ENCODE peak calls at places on chromosomes 1 and 21, in four cellular contexts. T is HepG2, C is GM12878, Y is K562. U is an unnamed sample.

GRCh38 chr1:26281971-26282693 is 2.2 kb downstream of the SH3BGRL3 start:
- DNase-seq in C (no peak), Y (peak), T (no peak), U (peak)

GRCh38 chr1:56797079-56797685 is 22.0 kb downstream of the FYB2 start:
- DNase-seq in Y (no peak), T (no peak), C (no peak), U (no peak)

GRCh38 chr1:117634631-117635030 is 28.8 kb downstream of the TENT5C start:
- DNase-seq in Y (no peak), C (no peak), T (no peak), U (no peak)

GRCh38 chr1:91054780-91055481 is 33.1 kb upstream of the ZNF644 start:
- DNase-seq in Y (no peak), C (no peak), T (no peak), U (no peak)

GRCh38 chr21:26227146-26227545 is 56.6 kb upstream of the APP start:
- DNase-seq in T (no peak), Y (no peak), C (no peak), U (no peak)

GRCh38 chr1:92980732-92981647 is 19.7 kb upstream of the DIPK1A start:
- DNase-seq in T (no peak), Y (no peak), C (no peak), U (no peak)

GRCh38 chr1:94863297-94863911 is 43.2 kb downstream of the SLC44A3 start:
- DNase-seq in C (no peak), T (no peak), Y (no peak), U (no peak)

GRCh38 chr1:22815421-22816062 is 104.9 kb downstream of the EPHB2 start:
- DNase-seq in Y (no peak), C (no peak), T (no peak), U (no peak)

GRCh38 chr1:115182012-115182715 is 92.9 kb upstream of the TSPAN2 start:
- DNase-seq in C (no peak), T (no peak), Y (no peak), U (no peak)

GRCh38 chr1:52365091-52365745 is 787 bp downstream of the CC2D1B start:
- DNase-seq in Y (peak), T (no peak), C (no peak), U (peak)

GRCh38 chr1:57319165-57319564 is 104.7 kb downstream of the DAB1 start:
- DNase-seq in Y (no peak), C (no peak), T (no peak), U (no peak)

GRCh38 chr1:112735752-112736151 is 20.6 kb upstream of the PPM1J start:
- DNase-seq in C (no peak), Y (no peak), T (no peak), U (no peak)

GRCh38 chr1:68454534-68454933 is 4.8 kb upstream of the RPE65 start:
- DNase-seq in Y (no peak), T (no peak), C (no peak), U (no peak)

GRCh38 chr21:34640858-34641257 is 25.9 kb upstream of the RCAN1 start:
- DNase-seq in T (no peak), Y (no peak), C (no peak), U (no peak)

GRCh38 chr1:26081267-26082019 is 14.0 kb upstream of the TRIM63 start:
- DNase-seq in C (no peak), Y (peak), T (no peak), U (no peak)

GRCh38 chr1:8965121-8965820 is 19.6 kb downstream of the CA6 start:
- DNase-seq in Y (no peak), C (no peak), T (no peak), U (no peak)

GRCh38 chr1:227318852-227319607 is 738 bp upstream of the CDC42BPA start:
- DNase-seq in T (peak), Y (peak), C (no peak), U (peak)

GRCh38 chr1:70314706-70315304 is 39.7 kb downstream of the ANKRD13C start:
- DNase-seq in Y (no peak), C (no peak), T (no peak), U (no peak)

GRCh38 chr1:151371340-151371739 is 1.2 kb downstream of the SELENBP1 start:
- DNase-seq in C (no peak), T (no peak), Y (peak), U (no peak)

GRCh38 chr21:29827236-29827635 is 112.6 kb downstream of the GRIK1 start:
- DNase-seq in Y (no peak), C (no peak), T (no peak), U (no peak)

GRCh38 chr1:180385144-180385543 is 117.2 kb downstream of the ACBD6 start:
- DNase-seq in C (no peak), Y (no peak), T (no peak), U (no peak)

GRCh38 chr1:30779294-30780071 is 21.9 kb upstream of the LAPTM5 start:
- DNase-seq in Y (peak), T (peak), C (no peak), U (peak)

GRCh38 chr1:235408503-235408960 is 41.3 kb downstream of the TBCE start:
- DNase-seq in C (no peak), T (peak), Y (peak), U (no peak)

GRCh38 chr1:195439661-195440060 is 1168.6 kb downstream of the KCNT2 start:
- DNase-seq in Y (no peak), T (no peak), C (no peak), U (no peak)

GRCh38 chr1:18974616-18975015 is 18.1 kb upstream of the IFFO2 start:
- DNase-seq in C (no peak), Y (no peak), T (no peak), U (no peak)

GRCh38 chr1:109993885-109994284 is 9.3 kb downstream of the AHCYL1 start:
- DNase-seq in Y (no peak), T (no peak), C (no peak), U (no peak)

GRCh38 chr1:10634075-10634427 is 159.3 kb downstream of the PEX14 start:
- DNase-seq in Y (no peak), C (no peak), T (no peak), U (no peak)

GRCh38 chr21:46392921-46393320 is 65.8 kb upstream of the DIP2A start:
- DNase-seq in T (no peak), C (no peak), Y (no peak), U (no peak)
- TF ChIP-seq ETV6 in T (no peak), C (no peak), Y (no peak), U (no peak)

DNA sequence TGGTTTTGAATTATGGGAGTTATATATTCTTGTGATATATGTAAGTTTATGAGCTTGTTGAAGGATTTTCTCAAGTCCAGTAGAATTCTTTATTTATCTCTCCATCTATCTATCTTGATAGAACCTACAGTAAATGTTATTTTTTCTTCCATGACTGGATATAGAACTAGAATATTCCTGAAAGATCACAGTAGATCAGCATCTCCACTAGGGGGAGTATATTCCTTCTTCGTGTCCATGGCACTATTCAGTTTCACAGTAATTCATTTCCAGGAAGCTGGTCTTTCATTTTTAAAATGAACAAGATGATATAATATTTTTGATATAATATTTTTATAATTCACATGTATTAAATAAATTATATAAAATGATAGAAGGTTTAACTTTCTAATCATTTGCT is 18.8 kb downstream of the TMPRSS15 start:
- DNase-seq in T (no peak), C (no peak), Y (peak), U (no peak)
- TF ChIP-seq ETV6 in T (no peak), C (no peak), Y (no peak), U (no peak)

GRCh38 chr21:43927591-43928229 is 62.7 kb downstream of the AGPAT3 start:
- DNase-seq in C (no peak), T (no peak), Y (peak), U (no peak)
- TF ChIP-seq ETV6 in C (no peak), T (no peak), Y (no peak), U (no peak)

DNA sequence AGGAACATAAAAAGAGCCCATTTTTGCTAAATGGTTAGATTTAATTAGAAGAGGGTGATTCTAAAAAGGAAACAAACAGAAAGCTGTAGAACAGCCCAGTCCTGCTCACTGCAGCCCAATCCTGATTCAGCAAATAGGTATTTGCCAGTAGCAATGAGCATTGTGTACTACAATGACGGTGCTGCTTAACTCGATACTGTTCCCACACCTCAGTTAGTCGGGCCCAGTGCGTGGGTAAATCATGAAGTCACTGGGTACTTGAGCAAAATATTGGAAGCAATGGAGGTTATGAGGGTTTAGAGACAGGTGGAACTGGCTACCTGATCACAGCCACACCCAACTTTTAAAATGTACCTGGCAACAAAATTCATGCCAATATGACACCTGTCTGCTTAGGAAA is 101.5 kb upstream of the ADGRL2 start:
- DNase-seq in Y (no peak), T (no peak), C (no peak), U (no peak)
- TF ChIP-seq ETV6 in Y (no peak), T (no peak), C (no peak), U (no peak)

U was measured in WTC11.